ENCODE peak calls at places on chromosome 2, in six cellular contexts. O is endothelial cell of umbilical vein, K is IMR-90, Y is A549, U is suprapubic skin, R is lower leg skin. I is an unnamed sample.

GRCh38 chr2:71646028-71646427 is 192.7 kb downstream of the DYSF start:
- DNase-seq in O (no peak), K (peak; percentile 6), Y (no peak), U (no peak), R (no peak), I (no peak)

GRCh38 chr2:101762451-101763171 is 65.1 kb downstream of the MAP4K4 start:
- DNase-seq in O (no peak), K (no peak), Y (no peak), U (no peak), R (no peak), I (no peak)

GRCh38 chr2:131048641-131049040 is 44.6 kb downstream of the FAM168B start:
- DNase-seq in O (no peak), K (no peak), Y (no peak), U (no peak), R (no peak), I (no peak)

GRCh38 chr2:239157269-239157668 is 243.6 kb downstream of the HDAC4 start:
- DNase-seq in O (no peak), K (no peak), Y (no peak), U (peak; percentile 34), R (peak; percentile 80), I (no peak)

GRCh38 chr2:128395196-128395595 is 76.5 kb upstream of the HS6ST1 start:
- DNase-seq in O (no peak), K (no peak), Y (no peak), U (peak; percentile 35), R (peak; percentile 18), I (peak; percentile 13)

GRCh38 chr2:216692636-216693413 is 2.5 kb downstream of the IGFBP5 start:
- DNase-seq in O (peak; percentile 46), K (peak; percentile 81), Y (peak; percentile 56), U (peak; percentile 91), R (peak; percentile 97), I (peak; percentile 96)

GRCh38 chr2:240300840-240301239 is 134.6 kb upstream of the GPC1 start:
- DNase-seq in O (no peak), K (no peak), Y (no peak), U (no peak), R (no peak), I (peak; percentile 3)

GRCh38 chr2:177393381-177393780 is 808 bp downstream of the AGPS start:
- DNase-seq in O (no peak), K (no peak), Y (no peak), U (no peak), R (no peak), I (no peak)

GRCh38 chr2:46116616-46117015 is 180.6 kb upstream of the EPAS1 start:
- DNase-seq in O (peak; percentile 57), K (peak; percentile 18), Y (no peak), U (no peak), R (no peak), I (no peak)

GRCh38 chr2:33264766-33265165 is 211.7 kb upstream of the RASGRP3 start:
- DNase-seq in O (no peak), K (no peak), Y (no peak), U (no peak), R (no peak), I (no peak)

GRCh38 chr2:120231974-120232635 is 8.9 kb upstream of the TMEM185B start:
- DNase-seq in O (no peak), K (peak; percentile 50), Y (no peak), U (peak; percentile 52), R (peak; percentile 82), I (no peak)

GRCh38 chr2:120229341-120229740 is 6.1 kb upstream of the TMEM185B start:
- DNase-seq in O (no peak), K (no peak), Y (no peak), U (peak; percentile 46), R (no peak), I (no peak)

GRCh38 chr2:120230515-120231471 is 7.6 kb upstream of the TMEM185B start:
- DNase-seq in O (no peak), K (no peak), Y (no peak), U (peak; percentile 55), R (peak; percentile 84), I (no peak)

GRCh38 chr2:120233292-120233691 is 10.1 kb upstream of the TMEM185B start:
- DNase-seq in O (no peak), K (no peak), Y (no peak), U (peak; percentile 27), R (peak; percentile 68), I (no peak)

DNA sequence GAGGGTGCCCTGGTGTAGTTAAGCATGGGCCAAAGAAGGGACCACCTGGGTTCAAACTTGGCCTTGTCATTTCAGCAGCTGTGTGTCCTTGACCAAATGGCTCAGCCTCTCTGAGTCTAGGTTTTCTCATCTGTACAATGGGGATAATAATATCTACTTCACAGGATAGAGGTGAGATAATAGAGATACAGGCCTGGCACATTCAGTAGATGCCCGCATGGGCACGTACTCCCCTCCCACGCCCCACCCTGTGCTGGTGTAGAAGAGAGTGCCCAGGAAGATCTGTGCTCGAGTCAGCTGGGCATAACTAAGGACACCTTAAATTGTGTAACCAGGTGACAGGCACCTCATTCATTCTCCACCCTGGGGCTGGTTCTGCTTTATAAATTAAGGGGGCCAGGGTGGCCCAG is 8.4 kb upstream of the TMEM185B start:
- DNase-seq in O (no peak), K (no peak), Y (no peak), U (peak; percentile 39), R (no peak), I (no peak)
- TF ChIP-seq POLR2A in O (no peak), K (no peak), Y (no peak), U (no peak), R (no peak), I (no peak)

GRCh38 chr2:88691339-88692183 is at the start of gene RPIA:
- DNase-seq in O (peak; percentile 99), K (peak; percentile 98), Y (peak; percentile 99), U (peak; percentile 99), R (peak; percentile 99), I (peak; percentile 99)
- TF ChIP-seq POLR2A in O (peak; percentile 61), K (peak; percentile 75), Y (peak; percentile 82), U (no peak), R (no peak), I (no peak)

GRCh38 chr2:163735692-163736432 is at the start of gene FIGN:
- DNase-seq in O (peak; percentile 91), K (peak; percentile 82), Y (peak; percentile 81), U (peak; percentile 77), R (peak; percentile 95), I (peak; percentile 73)
- TF ChIP-seq POLR2A in O (peak; percentile 60), K (peak; percentile 70), Y (peak; percentile 43), U (no peak), R (no peak), I (peak; percentile 26)

DNA sequence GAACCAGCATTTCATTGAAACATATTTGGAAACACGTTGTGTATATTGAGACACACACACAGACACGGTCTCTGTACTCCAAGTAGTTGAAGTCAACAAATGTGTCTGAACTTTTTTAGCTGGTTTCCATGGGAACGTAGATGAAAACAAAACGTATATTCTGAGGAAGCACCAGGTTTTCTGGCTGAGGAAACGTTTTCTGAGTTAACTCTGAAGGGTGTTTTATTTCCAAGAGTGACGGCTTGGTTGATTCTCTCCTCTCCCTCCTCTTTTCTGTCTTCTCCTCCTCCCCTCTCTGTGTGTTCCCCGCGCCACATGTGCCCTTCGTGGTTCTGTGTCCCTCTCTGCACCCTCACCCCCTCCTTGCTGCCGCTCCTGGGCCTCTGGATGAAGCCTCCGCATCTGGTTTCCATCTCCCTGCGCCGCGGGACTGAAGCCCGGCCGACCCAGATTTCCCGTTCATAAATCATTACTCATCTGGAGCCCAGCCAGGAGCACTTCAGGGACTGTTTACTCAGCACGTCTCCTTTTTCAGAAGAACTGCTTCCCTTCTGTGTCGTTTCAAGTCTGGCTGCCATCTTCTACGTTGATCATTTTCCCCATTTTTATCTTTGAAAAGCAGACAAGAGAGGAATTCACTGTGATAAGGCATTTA is 122.7 kb downstream of the COL6A3 start:
- DNase-seq in O (peak; percentile 99), K (peak; percentile 98), Y (peak; percentile 95), U (peak; percentile 95), R (peak; percentile 98), I (peak; percentile 92)
- TF ChIP-seq POLR2A in O (no peak), K (peak; percentile 61), Y (no peak), U (no peak), R (no peak), I (no peak)

DNA sequence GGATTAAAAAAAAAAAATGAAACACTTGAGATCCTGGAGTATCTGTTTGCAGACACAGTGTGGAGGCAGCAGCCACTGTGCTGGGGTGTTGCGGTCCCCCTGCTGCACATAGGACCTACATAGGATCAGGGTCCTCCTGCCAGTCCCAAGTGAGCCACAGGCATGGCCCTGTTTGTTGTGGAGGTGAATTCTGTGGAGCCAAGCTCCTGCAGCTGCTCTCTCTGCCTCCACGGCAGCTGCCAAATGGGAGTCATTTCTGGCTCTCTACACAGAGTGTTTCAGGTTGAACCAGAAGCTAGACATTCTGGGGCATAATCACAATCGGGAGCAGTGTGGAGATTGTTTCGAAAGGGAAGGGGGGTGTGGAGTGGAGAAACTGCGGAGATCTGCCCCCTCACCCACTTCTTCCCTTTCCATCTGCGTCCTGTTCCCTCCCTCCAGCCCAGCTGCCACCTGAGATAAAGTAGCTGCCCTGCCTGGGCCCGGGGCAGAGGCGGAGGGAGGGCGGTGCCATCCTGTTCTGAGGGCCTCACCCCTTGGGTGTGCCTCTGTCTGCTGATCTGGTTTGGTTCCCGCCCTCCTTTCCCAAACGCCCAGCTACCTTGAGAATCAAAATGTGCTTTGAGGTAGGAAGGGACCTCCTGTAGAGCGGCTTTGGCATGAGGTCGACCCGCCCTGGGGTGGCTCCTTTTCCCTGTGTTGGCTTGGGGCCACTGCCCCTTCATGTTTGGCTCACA is 139.4 kb downstream of the WDSUB1 start:
- DNase-seq in O (peak; percentile 72), K (no peak), Y (no peak), U (peak; percentile 82), R (peak; percentile 92), I (peak; percentile 72)
- TF ChIP-seq POLR2A in O (no peak), K (no peak), Y (no peak), U (no peak), R (no peak), I (no peak)

DNA sequence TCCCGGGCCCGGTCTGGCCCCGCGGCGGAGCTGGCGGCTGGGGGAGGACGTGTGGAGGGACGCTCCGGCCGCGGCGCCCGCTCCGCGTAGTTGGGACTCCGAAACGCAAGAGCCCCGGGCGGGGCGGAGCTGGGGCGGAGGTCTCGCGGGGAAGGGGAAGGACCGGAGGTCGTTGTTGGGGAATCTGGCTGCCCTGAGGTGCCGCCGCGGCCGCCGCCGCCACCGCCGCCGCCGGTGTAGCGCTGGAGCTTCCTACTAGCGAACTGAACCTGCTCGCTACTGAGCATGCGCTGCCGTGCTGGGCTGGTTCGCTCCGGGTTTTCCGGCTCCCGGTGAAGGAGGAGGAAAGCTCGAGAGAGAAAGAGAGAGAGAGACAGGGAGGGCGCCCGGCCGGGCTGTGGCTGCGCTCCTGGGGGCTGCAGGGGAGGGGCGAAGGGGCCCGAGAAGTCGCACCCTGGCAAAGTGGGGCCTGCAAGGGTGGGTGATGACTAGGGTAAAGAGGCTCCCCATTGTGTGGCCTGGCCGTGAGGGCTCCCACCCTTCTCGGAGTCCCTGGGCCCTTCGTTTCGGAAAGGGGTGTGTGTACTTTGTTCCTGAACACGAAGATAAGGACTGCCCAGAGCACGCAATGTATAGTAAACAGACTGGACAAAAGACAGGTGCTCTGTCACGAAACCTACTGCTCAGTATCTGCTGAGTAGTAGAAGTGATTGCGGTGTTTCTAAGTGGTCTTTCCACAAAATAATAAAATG is at the start of gene SOS1:
- DNase-seq in O (peak; percentile 95), K (peak; percentile 92), Y (peak; percentile 96), U (peak; percentile 97), R (peak; percentile 99), I (peak; percentile 97)
- TF ChIP-seq POLR2A in O (peak; percentile 80), K (peak; percentile 51), Y (peak; percentile 88), U (no peak), R (no peak), I (peak; percentile 95)